ENCODE peak calls at places on chromosomes 2 and 18, in eight cellular contexts. C is transverse colon, J is suprapubic skin, U is HCT116, R is K562, O is HepG2, P is spleen, Q is H1. A is an unnamed sample. For H3K4me1, the result is how much of the 10 kb centered on the place peaks cover.

GRCh38 chr18:77207540-77207939 is 42.1 kb upstream of the GALR1 start:
- DNase-seq in R (no peak), J (peak), U (peak), O (peak), C (peak), Q (no peak), P (no peak), A (peak)

GRCh38 chr2:150369862-150370261 is 117.6 kb downstream of the RND3 start:
- DNase-seq in C (no peak), U (no peak), R (no peak), J (no peak), O (no peak), Q (no peak), P (no peak), A (no peak)

GRCh38 chr2:67255933-67256615 is 141.1 kb upstream of the ETAA1 start:
- DNase-seq in R (no peak), U (no peak), P (no peak), C (no peak), O (no peak), J (no peak), Q (no peak), A (no peak)

GRCh38 chr2:120346667-120347358 is 877 bp downstream of the INHBB start:
- DNase-seq in R (no peak), Q (peak), U (no peak), P (peak), J (no peak), O (no peak), C (no peak), A (no peak)

GRCh38 chr2:39593439-39594393 is 72.0 kb upstream of the TMEM178A start:
- DNase-seq in Q (no peak), J (no peak), O (peak), P (no peak), U (peak), C (no peak), R (peak), A (no peak)

GRCh38 chr18:54109131-54109683 is 115.3 kb downstream of the MBD2 start:
- DNase-seq in C (no peak), Q (no peak), O (no peak), J (no peak), R (no peak), U (no peak), P (no peak), A (no peak)

GRCh38 chr18:55779461-55779710 is 191.4 kb upstream of the TCF4 start:
- DNase-seq in J (peak), Q (no peak), R (no peak), O (no peak), U (no peak), P (peak), C (no peak), A (no peak)

GRCh38 chr2:154724194-154724797 is 25.8 kb downstream of the KCNJ3 start:
- DNase-seq in R (no peak), O (no peak), J (no peak), Q (no peak), P (no peak), C (no peak), U (no peak), A (no peak)

GRCh38 chr2:184906709-184907108 is 308.4 kb downstream of the ZNF804A start:
- DNase-seq in O (no peak), U (no peak), Q (no peak), R (no peak), J (no peak), C (no peak), P (no peak), A (no peak)

GRCh38 chr2:41400057-41400665 is 647.7 kb upstream of the PKDCC start:
- DNase-seq in J (no peak), C (no peak), O (peak), U (no peak), R (no peak), P (no peak), Q (peak), A (no peak)

GRCh38 chr2:227366861-227367800 is 12.0 kb downstream of the TM4SF20 start:
- DNase-seq in P (no peak), C (no peak), R (no peak), U (no peak), J (no peak), Q (no peak), O (no peak), A (peak)

GRCh38 chr2:113282747-113283533 is 4.2 kb upstream of the PAX8 start:
- DNase-seq in Q (peak), J (no peak), P (peak), O (peak), R (peak), U (peak), C (peak), A (no peak)

GRCh38 chr2:37315364-37315763 is 9.3 kb downstream of the PRKD3 start:
- DNase-seq in R (no peak), C (no peak), U (no peak), P (no peak), Q (no peak), J (no peak), O (no peak), A (no peak)

GRCh38 chr18:58431215-58431614 is 197.7 kb downstream of the ALPK2 start:
- DNase-seq in Q (no peak), C (no peak), U (no peak), J (no peak), P (no peak), O (no peak), R (no peak), A (no peak)
- TF ChIP-seq POLR2AphosphoS5 in Q (no peak), C (no peak), U (no peak), J (no peak), P (no peak), O (no peak), R (no peak), A (no peak)

DNA sequence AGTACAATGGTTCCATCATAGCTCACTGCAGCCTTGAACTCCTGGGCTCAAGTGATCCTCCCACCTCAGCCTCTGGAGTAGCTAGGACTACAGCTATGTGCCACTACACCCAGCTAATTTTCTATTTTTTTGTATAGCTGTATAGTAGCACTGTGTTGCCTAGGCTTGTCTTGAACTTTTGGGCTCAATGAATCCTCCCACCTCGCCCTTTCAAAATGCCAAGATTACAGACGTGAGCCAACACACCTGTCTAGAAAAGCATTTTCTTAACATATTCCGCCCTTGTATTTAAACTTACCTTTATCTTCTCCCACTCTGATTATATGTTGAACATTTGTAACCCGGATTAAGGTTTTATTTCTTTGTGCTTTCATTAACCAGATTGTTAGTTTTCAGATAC is 750.7 kb upstream of the GCFC2 start:
- DNase-seq in U (no peak), P (no peak), J (no peak), C (no peak), Q (no peak), R (no peak), O (no peak), A (no peak)
- H3K4me1 ChIP-seq in U (under half), P (under half), J (under half), C (under half), Q (under half), R (under half), O (under half), A (under half)

GRCh38 chr2:98487101-98487805 is 42.6 kb downstream of the INPP4A start:
- DNase-seq in C (no peak), U (no peak), O (no peak), R (no peak), Q (no peak), P (peak), J (no peak), A (no peak)

GRCh38 chr2:98485453-98485755 is 40.7 kb downstream of the INPP4A start:
- DNase-seq in J (peak), Q (no peak), P (peak), C (peak), O (no peak), U (no peak), R (no peak), A (peak)

GRCh38 chr2:98486374-98486981 is 41.8 kb downstream of the INPP4A start:
- DNase-seq in O (no peak), C (peak), R (no peak), U (no peak), P (peak), Q (no peak), J (peak), A (peak)

GRCh38 chr2:98488252-98488651 is 43.6 kb downstream of the INPP4A start:
- DNase-seq in O (no peak), U (no peak), Q (no peak), J (no peak), C (no peak), P (peak), R (no peak), A (no peak)

GRCh38 chr2:98487806-98488189 is 43.1 kb downstream of the INPP4A start:
- DNase-seq in U (peak), R (peak), J (peak), O (peak), C (peak), Q (no peak), P (peak), A (peak)
- TF ChIP-seq POLR2AphosphoS5 in U (no peak), R (no peak), J (no peak), O (no peak), C (no peak), Q (no peak), P (no peak), A (no peak)

DNA sequence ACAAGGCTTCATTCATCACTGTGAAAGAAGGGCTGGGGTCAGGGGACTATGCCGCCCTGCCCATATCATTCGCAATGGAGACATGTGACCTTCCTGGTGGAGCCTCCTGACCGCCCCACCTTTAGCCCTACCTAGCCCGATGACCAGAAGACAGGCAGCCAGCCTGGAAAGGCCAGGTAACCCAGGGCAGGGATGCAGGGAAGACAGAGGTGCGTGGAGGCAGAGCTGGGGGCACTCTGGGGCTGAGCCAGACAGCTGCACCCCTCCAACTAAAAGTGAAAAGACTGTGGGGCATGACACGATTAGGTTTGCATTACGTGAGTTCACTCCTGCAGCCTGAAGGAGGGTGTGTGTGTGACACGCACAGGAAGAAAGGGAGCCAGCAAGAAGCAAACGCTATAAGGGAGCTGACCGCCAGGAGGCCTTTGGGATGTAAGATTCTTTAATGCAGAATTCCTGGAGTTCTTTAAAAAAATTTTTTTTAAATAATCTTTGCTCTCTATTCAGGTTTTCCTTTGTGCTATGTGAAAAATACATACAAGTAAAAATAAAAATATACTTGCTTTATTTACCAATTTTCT is 3.7 kb upstream of the HES6 start:
- DNase-seq in U (no peak), Q (no peak), C (no peak), R (no peak), O (no peak), J (no peak), P (peak), A (no peak)
- H3K4me1 ChIP-seq in U (under half), Q (under half), C (under half), R (under half), O (under half), J (under half), P (under half), A (under half)

DNA sequence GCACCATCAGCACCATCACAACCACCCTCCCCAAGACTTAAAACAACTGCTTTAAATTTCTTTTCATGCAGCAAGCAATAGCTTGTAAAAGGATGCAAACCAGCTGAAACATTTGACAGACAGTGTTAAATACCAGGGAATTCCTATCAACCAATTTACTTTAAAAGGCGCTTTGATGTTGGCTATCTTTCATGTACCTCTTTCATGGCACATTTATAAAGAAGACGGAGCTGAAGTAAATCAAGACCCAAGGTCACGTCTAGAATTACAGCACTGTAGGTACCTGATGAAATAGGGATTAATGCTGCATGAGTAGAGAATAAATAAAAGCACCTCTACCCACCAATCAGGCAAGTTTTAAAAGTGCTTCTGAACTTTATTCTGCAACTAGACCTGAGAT is 78.9 kb downstream of the SRBD1 start:
- DNase-seq in U (no peak), O (no peak), Q (no peak), P (no peak), C (no peak), R (no peak), J (no peak), A (no peak)
- TF ChIP-seq POLR2AphosphoS5 in U (no peak), O (no peak), Q (no peak), P (no peak), C (no peak), R (no peak), J (no peak), A (no peak)

GRCh38 chr2:101149241-101150192 is 1.7 kb downstream of the TBC1D8 start:
- DNase-seq in O (peak), P (no peak), R (no peak), U (no peak), Q (no peak), J (no peak), C (no peak), A (no peak)

GRCh38 chr2:101151859-101152194 is 645 bp upstream of the TBC1D8 start:
- DNase-seq in O (no peak), C (peak), R (no peak), Q (no peak), J (no peak), P (peak), U (no peak), A (no peak)

GRCh38 chr2:101148777-101149176 is 2.4 kb downstream of the TBC1D8 start:
- DNase-seq in C (no peak), U (no peak), R (no peak), J (no peak), O (no peak), P (no peak), Q (no peak), A (no peak)

GRCh38 chr2:101151141-101151858 is at the start of gene TBC1D8:
- DNase-seq in C (peak), J (peak), R (peak), P (peak), U (peak), Q (peak), O (peak), A (peak)

DNA sequence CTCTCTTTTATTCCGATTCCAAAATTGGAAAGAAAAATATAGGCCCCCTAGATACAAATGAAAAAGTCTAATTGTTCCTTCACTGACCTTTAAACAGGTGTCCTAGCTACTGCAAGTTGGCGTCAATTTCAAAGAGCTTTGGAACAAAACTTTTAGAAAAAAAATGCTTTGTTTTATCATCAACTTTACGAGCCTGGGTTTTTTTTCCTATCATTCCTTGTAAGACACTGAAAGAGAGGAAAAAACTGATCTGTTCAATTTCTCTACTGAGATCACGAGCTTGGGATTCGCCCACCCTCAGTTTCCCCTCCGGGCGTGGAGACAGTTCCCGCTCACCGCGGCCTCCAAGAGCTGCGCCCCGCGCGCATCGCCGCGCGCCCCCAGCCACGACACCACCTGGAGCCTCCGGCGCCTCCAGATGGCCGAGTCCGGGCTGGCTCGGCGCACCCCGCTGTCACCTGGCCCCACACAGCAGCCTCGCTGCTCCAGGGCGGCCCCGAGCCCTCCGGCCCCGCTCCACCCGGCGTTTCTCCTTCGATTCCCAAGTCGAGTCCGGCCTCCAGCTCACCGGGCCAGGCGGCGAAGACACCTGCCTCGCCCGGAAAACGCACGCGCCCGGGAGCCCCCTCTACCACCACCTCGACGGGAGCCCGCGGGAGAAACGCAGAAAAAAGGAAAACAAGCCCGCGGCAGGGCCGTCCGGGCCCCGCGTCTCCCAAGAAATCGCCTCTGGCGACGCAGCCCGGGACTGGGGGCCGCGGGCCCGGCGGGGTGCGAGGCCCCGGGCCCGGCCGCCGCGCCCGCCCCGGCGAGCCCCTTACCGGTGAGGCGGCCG is 659 bp downstream of the TBC1D8 start:
- DNase-seq in C (peak), O (no peak), J (peak), R (no peak), P (peak), U (no peak), Q (peak), A (peak)
- H3K4me1 ChIP-seq in C (under half), O (half or more), J (half or more), R (under half), P (half or more), U (under half), Q (under half), A (under half)

GRCh38 chr2:109677815-109678580 is 63.8 kb downstream of the SOWAHC start:
- DNase-seq in J (peak), C (no peak), O (no peak), U (no peak), Q (no peak), R (no peak), P (no peak), A (no peak)

GRCh38 chr2:109676346-109676897 is 62.3 kb downstream of the SOWAHC start:
- DNase-seq in U (no peak), J (no peak), O (no peak), C (no peak), Q (no peak), R (no peak), P (no peak), A (no peak)

GRCh38 chr2:109674894-109675534 is 60.9 kb downstream of the SOWAHC start:
- DNase-seq in O (peak), J (peak), C (peak), U (no peak), P (no peak), R (no peak), Q (no peak), A (no peak)

GRCh38 chr2:109679627-109680026 is 65.5 kb downstream of the SOWAHC start:
- DNase-seq in R (no peak), J (peak), Q (no peak), C (no peak), P (no peak), U (no peak), O (no peak), A (no peak)

GRCh38 chr2:109675666-109676345 is 61.6 kb downstream of the SOWAHC start:
- DNase-seq in Q (no peak), O (no peak), U (no peak), R (no peak), J (peak), P (no peak), C (peak), A (no peak)
- TF ChIP-seq POLR2AphosphoS5 in Q (no peak), O (no peak), U (no peak), R (no peak), J (no peak), P (no peak), C (no peak), A (no peak)

GRCh38 chr2:48319863-48320262 is 210.1 kb upstream of the STON1 start:
- DNase-seq in J (no peak), P (no peak), R (no peak), O (no peak), U (no peak), C (no peak), Q (no peak), A (no peak)

GRCh38 chr2:48322251-48322650 is 207.7 kb upstream of the STON1 start:
- DNase-seq in J (no peak), U (no peak), C (no peak), R (no peak), P (no peak), Q (no peak), O (no peak), A (no peak)

GRCh38 chr2:48318118-48318517 is 211.8 kb upstream of the STON1 start:
- DNase-seq in Q (no peak), P (no peak), C (no peak), R (no peak), O (no peak), J (no peak), U (no peak), A (no peak)

GRCh38 chr2:48323146-48323545 is 206.8 kb upstream of the STON1 start:
- DNase-seq in C (no peak), U (no peak), Q (no peak), R (no peak), P (no peak), O (no peak), J (no peak), A (no peak)

GRCh38 chr2:48320747-48321146 is 209.2 kb upstream of the STON1 start:
- DNase-seq in C (no peak), P (no peak), U (no peak), O (no peak), J (no peak), Q (no peak), R (no peak), A (no peak)
- H3K4me1 ChIP-seq in C (under half), P (half or more), U (under half), O (half or more), J (under half), Q (under half), R (under half), A (under half)

DNA sequence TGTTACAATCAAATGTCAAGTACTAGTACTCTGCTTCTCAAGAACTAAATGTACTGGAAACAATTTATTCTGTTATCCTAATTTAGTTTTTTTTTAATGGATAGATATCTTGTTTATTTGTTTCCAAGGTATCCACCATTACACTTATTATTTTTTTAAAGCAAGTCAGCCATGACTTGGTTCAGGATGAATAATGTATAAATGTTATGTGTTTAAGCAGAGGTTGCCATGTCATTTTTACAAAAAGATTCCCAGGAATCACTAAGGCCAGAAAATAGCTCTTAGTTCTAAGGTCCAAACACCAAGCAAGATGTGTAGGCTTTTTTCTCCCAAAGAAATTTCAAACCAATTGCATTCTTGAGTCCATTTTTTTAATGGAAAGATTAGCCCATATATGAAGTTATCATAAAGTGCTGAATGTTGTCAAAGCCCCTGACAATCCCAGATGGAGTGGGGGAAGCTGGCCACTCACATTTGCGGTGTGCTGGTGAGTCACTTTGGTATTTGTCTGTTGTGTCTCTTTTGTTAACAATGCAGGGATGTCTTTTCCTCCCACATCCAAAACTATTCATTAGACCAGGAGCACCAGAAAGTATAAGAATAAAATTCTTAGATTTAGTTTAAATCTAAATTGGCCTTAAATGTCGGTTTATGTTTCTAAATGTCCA is 158.9 kb downstream of the COL6A3 start:
- DNase-seq in Q (no peak), C (no peak), O (no peak), R (no peak), U (no peak), J (no peak), P (no peak), A (no peak)
- TF ChIP-seq POLR2AphosphoS5 in Q (no peak), C (no peak), O (no peak), R (no peak), U (no peak), J (no peak), P (no peak), A (no peak)

A was measured in sigmoid colon.